ENCODE peak calls at places on chromosomes 7 and 10, in six cellular contexts. Z, L, O, Q, T and F are unnamed samples.

GRCh38 chr7:82166666-82167065 is 276.9 kb downstream of the CACNA2D1 start:
- DNase-seq in Z (no peak), O (no peak), L (no peak), Q (no peak), T (no peak), F (no peak)

GRCh38 chr7:11212080-11212711 is 238.5 kb downstream of the PHF14 start:
- DNase-seq in Z (no peak), L (no peak), O (peak), T (peak), Q (no peak), F (no peak)

GRCh38 chr10:75108684-75109458 is 2.6 kb upstream of the SAMD8 start:
- DNase-seq in Q (no peak), O (peak), L (no peak), Z (no peak), T (peak), F (peak)

GRCh38 chr7:47846117-47846836 is 102.0 kb downstream of the PKD1L1 start:
- DNase-seq in O (no peak), L (no peak), Q (no peak), T (no peak), Z (no peak), F (peak)

GRCh38 chr10:108303149-108303548 is 1138.6 kb upstream of the SORCS1 start:
- DNase-seq in O (no peak), Q (no peak), L (no peak), T (no peak), Z (no peak), F (no peak)

GRCh38 chr7:105268511-105269392 is 120.0 kb downstream of the SRPK2 start:
- DNase-seq in Q (no peak), O (peak), Z (no peak), L (no peak), T (no peak), F (no peak)

GRCh38 chr7:53504914-53505313 is 469.5 kb downstream of the POM121L12 start:
- DNase-seq in L (no peak), Q (no peak), T (no peak), Z (no peak), O (no peak), F (no peak)

GRCh38 chr7:142598297-142598696 is 151.0 kb upstream of the PRSS1 start:
- DNase-seq in Q (no peak), Z (no peak), O (no peak), T (no peak), L (no peak), F (no peak)

GRCh38 chr10:50809596-50809995 is 69.9 kb downstream of the ASAH2B start:
- DNase-seq in O (no peak), L (no peak), Z (no peak), Q (no peak), T (no peak), F (no peak)